ENCODE peak calls at places on chromosomes 13 and 19, in six cellular contexts. One of them, this sample, is unnamed.

GRCh38 chr19:17522988-17523872 is 11.8 kb downstream of the PGLS start:
- DNase-seq in stimulated activated CD4-positive, alpha-beta T cell treated with anti-CD3 and anti-CD28 coated beads, TNF-alpha, amount 100 ng/mL, for 1 hour: peak; percentile 12
- DNase-seq in HAP-1: no peak
- DNase-seq in activated T-cell treated with anti-CD3 and anti-CD28 coated beads for 1 hour: peak; percentile 19
- DNase-seq in AG08395: no peak
- DNase-seq in NCI-H524 treated with DMSO at 0.1 percent for 48 hours: no peak
- DNase-seq in this sample: peak; percentile 83

GRCh38 chr13:82947121-82948077 is 934.9 kb downstream of the SLITRK1 start:
- DNase-seq in NCI-H524 treated with DMSO at 0.1 percent for 48 hours: no peak
- DNase-seq in AG08395: no peak
- DNase-seq in activated T-cell treated with anti-CD3 and anti-CD28 coated beads for 1 hour: no peak
- DNase-seq in stimulated activated CD4-positive, alpha-beta T cell treated with anti-CD3 and anti-CD28 coated beads, TNF-alpha, amount 100 ng/mL, for 1 hour: no peak
- DNase-seq in HAP-1: no peak
- DNase-seq in this sample: no peak

GRCh38 chr19:52941941-52942370 is 18.7 kb upstream of the ZNF888 start:
- DNase-seq in activated T-cell treated with anti-CD3 and anti-CD28 coated beads for 1 hour: no peak
- DNase-seq in NCI-H524 treated with DMSO at 0.1 percent for 48 hours: no peak
- DNase-seq in stimulated activated CD4-positive, alpha-beta T cell treated with anti-CD3 and anti-CD28 coated beads, TNF-alpha, amount 100 ng/mL, for 1 hour: peak; percentile 7
- DNase-seq in HAP-1: no peak
- DNase-seq in AG08395: peak; percentile 10
- DNase-seq in this sample: peak; percentile 61

GRCh38 chr13:29471551-29471950 is 123.9 kb downstream of the SLC7A1 start:
- DNase-seq in NCI-H524 treated with DMSO at 0.1 percent for 48 hours: no peak
- DNase-seq in stimulated activated CD4-positive, alpha-beta T cell treated with anti-CD3 and anti-CD28 coated beads, TNF-alpha, amount 100 ng/mL, for 1 hour: no peak
- DNase-seq in AG08395: no peak
- DNase-seq in activated T-cell treated with anti-CD3 and anti-CD28 coated beads for 1 hour: no peak
- DNase-seq in HAP-1: no peak
- DNase-seq in this sample: no peak

GRCh38 chr19:3183721-3184641 is 1.7 kb upstream of the NCLN start:
- DNase-seq in stimulated activated CD4-positive, alpha-beta T cell treated with anti-CD3 and anti-CD28 coated beads, TNF-alpha, amount 100 ng/mL, for 1 hour: no peak
- DNase-seq in NCI-H524 treated with DMSO at 0.1 percent for 48 hours: no peak
- DNase-seq in activated T-cell treated with anti-CD3 and anti-CD28 coated beads for 1 hour: no peak
- DNase-seq in AG08395: no peak
- DNase-seq in HAP-1: no peak
- DNase-seq in this sample: no peak

GRCh38 chr13:65488606-65489005 is 1741.5 kb downstream of the PCDH9 start:
- DNase-seq in NCI-H524 treated with DMSO at 0.1 percent for 48 hours: no peak
- DNase-seq in stimulated activated CD4-positive, alpha-beta T cell treated with anti-CD3 and anti-CD28 coated beads, TNF-alpha, amount 100 ng/mL, for 1 hour: no peak
- DNase-seq in HAP-1: no peak
- DNase-seq in activated T-cell treated with anti-CD3 and anti-CD28 coated beads for 1 hour: no peak
- DNase-seq in AG08395: no peak
- DNase-seq in this sample: no peak

GRCh38 chr13:52195052-52195837 is 35.8 kb upstream of the NEK3 start:
- DNase-seq in NCI-H524 treated with DMSO at 0.1 percent for 48 hours: no peak
- DNase-seq in HAP-1: no peak
- DNase-seq in activated T-cell treated with anti-CD3 and anti-CD28 coated beads for 1 hour: peak; percentile 30
- DNase-seq in AG08395: peak; percentile 68
- DNase-seq in stimulated activated CD4-positive, alpha-beta T cell treated with anti-CD3 and anti-CD28 coated beads, TNF-alpha, amount 100 ng/mL, for 1 hour: peak; percentile 24
- DNase-seq in this sample: peak; percentile 74

GRCh38 chr19:7194566-7194965 is 99.6 kb downstream of the INSR start:
- DNase-seq in stimulated activated CD4-positive, alpha-beta T cell treated with anti-CD3 and anti-CD28 coated beads, TNF-alpha, amount 100 ng/mL, for 1 hour: no peak
- DNase-seq in HAP-1: no peak
- DNase-seq in AG08395: no peak
- DNase-seq in activated T-cell treated with anti-CD3 and anti-CD28 coated beads for 1 hour: no peak
- DNase-seq in NCI-H524 treated with DMSO at 0.1 percent for 48 hours: no peak
- DNase-seq in this sample: no peak

GRCh38 chr13:88704600-88705275 is 1033.6 kb downstream of the SLITRK5 start:
- DNase-seq in activated T-cell treated with anti-CD3 and anti-CD28 coated beads for 1 hour: no peak
- DNase-seq in NCI-H524 treated with DMSO at 0.1 percent for 48 hours: no peak
- DNase-seq in HAP-1: no peak
- DNase-seq in stimulated activated CD4-positive, alpha-beta T cell treated with anti-CD3 and anti-CD28 coated beads, TNF-alpha, amount 100 ng/mL, for 1 hour: no peak
- DNase-seq in AG08395: no peak
- DNase-seq in this sample: no peak

GRCh38 chr13:49023441-49023840 is 47.7 kb downstream of the FNDC3A start:
- DNase-seq in stimulated activated CD4-positive, alpha-beta T cell treated with anti-CD3 and anti-CD28 coated beads, TNF-alpha, amount 100 ng/mL, for 1 hour: no peak
- DNase-seq in activated T-cell treated with anti-CD3 and anti-CD28 coated beads for 1 hour: no peak
- DNase-seq in HAP-1: no peak
- DNase-seq in NCI-H524 treated with DMSO at 0.1 percent for 48 hours: no peak
- DNase-seq in AG08395: peak; percentile 42
- DNase-seq in this sample: no peak

GRCh38 chr13:60155978-60156377 is 7.8 kb downstream of the DIAPH3 start:
- DNase-seq in activated T-cell treated with anti-CD3 and anti-CD28 coated beads for 1 hour: no peak
- DNase-seq in HAP-1: peak; percentile 26
- DNase-seq in NCI-H524 treated with DMSO at 0.1 percent for 48 hours: peak; percentile 78
- DNase-seq in stimulated activated CD4-positive, alpha-beta T cell treated with anti-CD3 and anti-CD28 coated beads, TNF-alpha, amount 100 ng/mL, for 1 hour: no peak
- DNase-seq in AG08395: no peak
- DNase-seq in this sample: no peak

GRCh38 chr19:19040417-19040816 is 7.0 kb downstream of the ARMC6 start:
- DNase-seq in HAP-1: no peak
- DNase-seq in AG08395: peak; percentile 68
- DNase-seq in stimulated activated CD4-positive, alpha-beta T cell treated with anti-CD3 and anti-CD28 coated beads, TNF-alpha, amount 100 ng/mL, for 1 hour: no peak
- DNase-seq in activated T-cell treated with anti-CD3 and anti-CD28 coated beads for 1 hour: no peak
- DNase-seq in NCI-H524 treated with DMSO at 0.1 percent for 48 hours: no peak
- DNase-seq in this sample: no peak

GRCh38 chr13:92510416-92510815 is 716.2 kb upstream of the GPC6 start:
- DNase-seq in stimulated activated CD4-positive, alpha-beta T cell treated with anti-CD3 and anti-CD28 coated beads, TNF-alpha, amount 100 ng/mL, for 1 hour: no peak
- DNase-seq in AG08395: no peak
- DNase-seq in activated T-cell treated with anti-CD3 and anti-CD28 coated beads for 1 hour: no peak
- DNase-seq in NCI-H524 treated with DMSO at 0.1 percent for 48 hours: no peak
- DNase-seq in HAP-1: no peak
- DNase-seq in this sample: no peak

GRCh38 chr19:13537454-13537853 is 31.2 kb upstream of the CACNA1A start:
- DNase-seq in AG08395: no peak
- DNase-seq in NCI-H524 treated with DMSO at 0.1 percent for 48 hours: peak; percentile 10
- DNase-seq in activated T-cell treated with anti-CD3 and anti-CD28 coated beads for 1 hour: no peak
- DNase-seq in stimulated activated CD4-positive, alpha-beta T cell treated with anti-CD3 and anti-CD28 coated beads, TNF-alpha, amount 100 ng/mL, for 1 hour: no peak
- DNase-seq in HAP-1: no peak
- DNase-seq in this sample: no peak

This sample was measured in mucosa of descending colon.